ENCODE peak calls at places on chromosomes 7 and 10, in nine cellular contexts. K is breast epithelium, U is A549, A is DND-41, C is neuronal stem cell, Z is right cardiac atrium, O is mesenchymal stem cell, X is cardiac muscle cell, S is IMR-90. B is an unnamed sample.

GRCh38 chr10:61389887-61390286 is 63.3 kb downstream of the TMEM26 start:
- DNase-seq in K (no peak), U (no peak), A (no peak), C (no peak), Z (no peak), O (no peak), X (peak; percentile 6), S (no peak), B (no peak)

GRCh38 chr10:72952189-72952900 is 2.3 kb downstream of the PLA2G12B start:
- DNase-seq in K (no peak), U (no peak), A (no peak), C (no peak), Z (no peak), O (no peak), X (no peak), S (no peak), B (no peak)

GRCh38 chr7:42135728-42136127 is 101.3 kb downstream of the GLI3 start:
- DNase-seq in K (no peak), U (no peak), A (no peak), C (no peak), Z (no peak), O (no peak), X (no peak), S (no peak), B (no peak)

GRCh38 chr10:114925675-114926204 is 12.3 kb upstream of the TRUB1 start:
- DNase-seq in K (no peak), U (no peak), A (peak; percentile 53), C (no peak), Z (peak; percentile 23), O (peak; percentile 81), X (peak; percentile 52), S (peak; percentile 41), B (peak; percentile 52)

GRCh38 chr7:70695804-70696104 is 436.2 kb upstream of the GALNT17 start:
- DNase-seq in K (no peak), U (no peak), A (peak; percentile 56), C (no peak), Z (no peak), O (no peak), X (no peak), S (no peak), B (no peak)

GRCh38 chr7:35570926-35571325 is 124.0 kb downstream of the HERPUD2 start:
- DNase-seq in K (no peak), U (no peak), A (no peak), C (no peak), Z (no peak), O (no peak), X (no peak), S (no peak), B (no peak)

GRCh38 chr7:94222516-94222915 is 172.2 kb upstream of the COL1A2 start:
- DNase-seq in K (no peak), U (no peak), A (no peak), C (no peak), Z (no peak), O (no peak), X (peak; percentile 54), S (no peak), B (no peak)

GRCh38 chr10:78763651-78764395 is 304.9 kb upstream of the ZMIZ1 start:
- DNase-seq in K (peak; percentile 37), U (no peak), A (no peak), C (no peak), Z (peak; percentile 56), O (no peak), X (no peak), S (no peak), B (no peak)

GRCh38 chr10:131560726-131561390 is 249.3 kb upstream of the TCERG1L start:
- DNase-seq in K (no peak), U (no peak), A (no peak), C (no peak), Z (no peak), O (no peak), X (no peak), S (no peak), B (no peak)

GRCh38 chr7:35801392-35802101 is 690 bp downstream of the SEPTIN7 start:
- DNase-seq in K (peak; percentile 53), U (peak; percentile 39), A (peak; percentile 81), C (peak; percentile 48), Z (peak; percentile 75), O (peak; percentile 81), X (peak; percentile 79), S (peak; percentile 65), B (peak; percentile 85)

GRCh38 chr10:129962092-129962494 is 2.0 kb downstream of the EBF3 start:
- DNase-seq in K (no peak), U (no peak), A (no peak), C (peak; percentile 26), Z (no peak), O (no peak), X (peak; percentile 70), S (no peak), B (no peak)
- H3K4me3 ChIP-seq in K (peak overlapping the region; percentile 55), U (no peak overlapping the region), A (no peak overlapping the region), C (no peak overlapping the region), Z (peak overlapping the region; percentile 75), O (peak overlapping the region; percentile 87), X (no peak overlapping the region), S (no peak overlapping the region), B (no peak overlapping the region)

GRCh38 chr10:133311570-133311969 is 2.9 kb downstream of the ZNF511 start:
- DNase-seq in K (no peak), U (no peak), A (no peak), C (no peak), Z (no peak), O (no peak), X (no peak), S (no peak), B (no peak)

GRCh38 chr10:133314911-133315310 is 6.2 kb downstream of the ZNF511 start:
- DNase-seq in K (no peak), U (no peak), A (no peak), C (no peak), Z (no peak), O (no peak), X (no peak), S (no peak), B (peak; percentile 9)

GRCh38 chr10:133312016-133312768 is 3.5 kb downstream of the ZNF511 start:
- DNase-seq in K (no peak), U (no peak), A (no peak), C (no peak), Z (no peak), O (no peak), X (no peak), S (no peak), B (no peak)

GRCh38 chr10:133312769-133313145 is 4.0 kb downstream of the ZNF511 start:
- DNase-seq in K (no peak), U (no peak), A (no peak), C (no peak), Z (no peak), O (no peak), X (no peak), S (no peak), B (peak; percentile 73)

DNA sequence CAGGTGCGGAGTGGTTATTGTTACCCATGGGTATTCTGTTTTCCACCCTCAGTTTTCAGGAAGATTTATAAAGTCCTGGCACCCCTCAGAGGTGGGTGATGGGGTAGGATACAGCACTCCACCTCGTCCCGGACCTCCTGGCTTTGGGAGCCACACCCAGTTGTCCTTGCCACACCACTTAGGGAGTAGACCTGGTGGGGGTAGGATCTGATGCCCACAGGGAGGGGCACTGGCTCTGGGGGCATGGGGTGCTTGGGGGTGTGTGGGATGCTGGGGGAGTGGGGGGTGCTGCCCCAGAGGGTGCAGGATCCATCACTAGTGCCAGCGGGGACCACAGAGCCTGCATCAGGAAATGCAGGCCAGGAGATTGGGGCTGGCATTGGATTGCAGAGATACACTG is 4.5 kb downstream of the ZNF511 start:
- DNase-seq in K (no peak), U (no peak), A (no peak), C (no peak), Z (no peak), O (no peak), X (no peak), S (no peak), B (no peak)
- H3K27ac ChIP-seq in K (no peak overlapping the region), U (no peak overlapping the region), A (no peak overlapping the region), C (no peak overlapping the region), Z (no peak overlapping the region), O (no peak overlapping the region), X (no peak overlapping the region), S (no peak overlapping the region), B (no peak overlapping the region)

DNA sequence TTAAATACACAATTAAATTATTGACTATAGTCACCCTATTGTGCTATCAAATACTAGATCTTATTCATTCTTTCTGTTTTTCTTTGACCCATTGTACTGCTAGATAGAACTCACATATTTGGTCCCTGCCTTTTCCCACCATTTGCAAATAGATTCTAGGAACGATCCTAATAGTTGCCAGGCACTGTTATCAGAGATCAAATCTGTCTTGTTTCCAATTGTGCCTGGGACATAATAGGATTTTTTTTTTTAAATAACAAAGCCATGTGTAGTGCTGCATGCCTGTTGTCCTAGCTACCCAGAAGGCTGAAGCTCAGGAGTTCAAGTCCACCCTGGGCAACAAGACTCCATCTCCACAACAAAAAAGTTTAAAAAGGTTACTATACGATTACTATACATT is 72.0 kb downstream of the C1GALT1 start:
- DNase-seq in K (no peak), U (no peak), A (no peak), C (no peak), Z (no peak), O (no peak), X (no peak), S (no peak), B (no peak)
- H3K4me1 ChIP-seq in K (no peaks in the 10 kb centered on the region), U (no peaks in the 10 kb centered on the region), A (peaks cover 25% of the 10 kb centered on the region), C (peaks cover 3% of the 10 kb centered on the region), Z (peaks cover 4% of the 10 kb centered on the region), O (no peaks in the 10 kb centered on the region), X (no peaks in the 10 kb centered on the region), S (no peaks in the 10 kb centered on the region), B (no peaks in the 10 kb centered on the region)

GRCh38 chr7:47180268-47180826 is 401.6 kb downstream of the TNS3 start:
- DNase-seq in K (no peak), U (peak; percentile 66), A (peak; percentile 15), C (peak; percentile 67), Z (no peak), O (peak; percentile 78), X (peak; percentile 80), S (peak; percentile 72), B (no peak)
- H3K4me3 ChIP-seq in K (no peak overlapping the region), U (no peak overlapping the region), A (no peak overlapping the region), C (no peak overlapping the region), Z (no peak overlapping the region), O (no peak overlapping the region), X (no peak overlapping the region), S (no peak overlapping the region), B (no peak overlapping the region)

DNA sequence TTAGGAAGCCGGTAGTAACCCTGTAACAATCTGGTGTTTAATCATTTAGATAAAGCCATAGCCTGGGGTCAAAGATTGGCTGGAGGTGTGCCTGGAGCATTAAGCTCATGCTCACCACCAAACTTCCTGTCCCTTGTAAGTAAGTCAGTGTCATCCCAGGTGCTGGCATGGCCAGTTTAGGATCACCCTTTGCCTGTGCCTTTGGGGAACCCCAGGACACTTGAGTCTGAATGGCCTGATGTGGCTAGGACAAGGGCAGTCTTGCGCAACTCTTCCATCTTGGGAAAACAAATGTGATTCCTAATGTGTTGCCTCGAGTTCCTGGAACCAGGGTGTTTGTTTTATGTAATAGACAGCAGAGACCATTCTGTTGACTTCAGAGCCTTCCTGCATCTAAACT is 154.8 kb downstream of the GRK5 start:
- DNase-seq in K (no peak), U (no peak), A (no peak), C (no peak), Z (no peak), O (peak; percentile 41), X (no peak), S (no peak), B (no peak)
- H3K27ac ChIP-seq in K (peak overlapping the region; percentile 54), U (no peak overlapping the region), A (no peak overlapping the region), C (no peak overlapping the region), Z (no peak overlapping the region), O (no peak overlapping the region), X (no peak overlapping the region), S (peak overlapping the region; percentile 33), B (no peak overlapping the region)